ENCODE peak calls at places on chromosomes 16 and 17, in seven cellular contexts. E, L, M, W, Q, N and F are unnamed samples.
A peak's percentile ranks its signal among the peaks of the same experiment; 100 is the strongest.

GRCh38 chr17:21239680-21240374 is 13.4 kb downstream of the NATD1 start:
- DNase-seq in N (no peak), W (peak; percentile 16), L (no peak), Q (no peak), M (peak; percentile 43), E (no peak), F (no peak)

GRCh38 chr17:50672831-50673551 is 34.7 kb downstream of the ANKRD40 start:
- DNase-seq in L (peak; percentile 49), M (no peak), W (no peak), Q (no peak), N (peak; percentile 36), E (no peak), F (peak; percentile 90)

GRCh38 chr16:56603589-56603988 is 4.8 kb upstream of the MT2A start:
- DNase-seq in M (peak; percentile 67), W (no peak), L (peak; percentile 37), Q (no peak), N (peak; percentile 57), E (no peak), F (no peak)

GRCh38 chr17:66715745-66716156 is 119.2 kb upstream of the CACNG5 start:
- DNase-seq in L (no peak), E (no peak), N (no peak), M (peak; percentile 33), Q (peak; percentile 30), W (peak; percentile 43), F (no peak)

GRCh38 chr16:65306313-65306712 is 184.4 kb upstream of the CDH11 start:
- DNase-seq in Q (no peak), W (no peak), N (no peak), M (no peak), L (no peak), E (no peak), F (no peak)

GRCh38 chr17:70168979-70169706 is at the start of gene KCNJ2:
- DNase-seq in Q (no peak), M (peak; percentile 76), L (peak; percentile 91), E (no peak), N (peak; percentile 93), W (peak; percentile 62), F (peak; percentile 88)

GRCh38 chr17:75267403-75268232 is 3.4 kb downstream of the MIF4GD start:
- DNase-seq in W (no peak), M (peak; percentile 30), Q (no peak), N (no peak), E (no peak), L (no peak), F (no peak)

GRCh38 chr17:33506889-33507650 is 214.0 kb upstream of the ASIC2 start:
- DNase-seq in E (no peak), Q (no peak), M (no peak), N (no peak), W (no peak), L (no peak), F (no peak)

GRCh38 chr16:29815793-29816693 is at the start of gene PAGR1:
- DNase-seq in Q (peak; percentile 99), M (peak; percentile 98), N (peak; percentile 97), E (peak; percentile 98), W (peak; percentile 100), L (peak; percentile 98), F (peak; percentile 100)

GRCh38 chr16:29814592-29814991 is 1.4 kb upstream of the PAGR1 start:
- DNase-seq in W (no peak), E (no peak), L (no peak), Q (no peak), M (no peak), N (no peak), F (no peak)

GRCh38 chr16:29813644-29814562 is 1.9 kb downstream of the PRRT2 start:
- DNase-seq in Q (no peak), N (no peak), W (no peak), M (no peak), L (no peak), E (no peak), F (no peak)

GRCh38 chr16:29816694-29817441 is 916 bp downstream of the PAGR1 start:
- DNase-seq in L (peak; percentile 69), W (no peak), E (peak; percentile 32), Q (peak; percentile 38), N (peak; percentile 72), M (peak; percentile 78), F (no peak)

GRCh38 chr16:29815032-29815721 is 775 bp upstream of the PAGR1 start:
- DNase-seq in Q (no peak), N (peak; percentile 36), L (no peak), M (peak; percentile 69), W (no peak), E (no peak), F (peak; percentile 75)
- H3K4me3 ChIP-seq in Q (peak overlapping the region; percentile 95), N (peak overlapping the region; percentile 64), L (peak overlapping the region; percentile 75), M (peak overlapping the region; percentile 69), W (peak overlapping the region; percentile 79), E (peak overlapping the region; percentile 83), F (peak overlapping the region; percentile 62)

DNA sequence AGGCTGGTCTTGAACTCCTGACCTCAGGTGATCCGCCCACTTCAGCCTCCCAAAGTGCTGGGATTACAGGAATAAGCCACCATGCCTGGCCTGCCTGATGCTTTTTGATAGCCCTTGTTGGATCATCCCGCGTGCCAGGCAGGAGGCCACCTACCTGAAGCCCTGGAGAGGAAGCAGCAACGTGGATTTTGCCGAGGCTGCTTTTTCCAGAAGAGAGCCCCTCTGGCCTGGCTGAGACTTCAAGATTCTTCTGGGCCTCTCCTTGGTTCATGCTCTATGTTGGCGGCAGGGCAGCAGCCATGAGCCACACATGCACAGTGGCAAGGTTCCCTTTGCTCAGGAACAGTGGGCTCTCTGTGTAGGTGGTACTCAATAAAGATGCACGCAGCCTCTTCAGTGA is 11.5 kb downstream of the KATNB1 start:
- DNase-seq in M (no peak), L (no peak), E (no peak), W (no peak), Q (no peak), N (no peak), F (no peak)
- H3K36me3 ChIP-seq in M (no peaks in the 10 kb centered on the region), L (no peaks in the 10 kb centered on the region), E (peaks cover 19% of the 10 kb centered on the region), W (no peaks in the 10 kb centered on the region), Q (no peaks in the 10 kb centered on the region), N (peaks cover 19% of the 10 kb centered on the region), F (peaks cover 21% of the 10 kb centered on the region)

DNA sequence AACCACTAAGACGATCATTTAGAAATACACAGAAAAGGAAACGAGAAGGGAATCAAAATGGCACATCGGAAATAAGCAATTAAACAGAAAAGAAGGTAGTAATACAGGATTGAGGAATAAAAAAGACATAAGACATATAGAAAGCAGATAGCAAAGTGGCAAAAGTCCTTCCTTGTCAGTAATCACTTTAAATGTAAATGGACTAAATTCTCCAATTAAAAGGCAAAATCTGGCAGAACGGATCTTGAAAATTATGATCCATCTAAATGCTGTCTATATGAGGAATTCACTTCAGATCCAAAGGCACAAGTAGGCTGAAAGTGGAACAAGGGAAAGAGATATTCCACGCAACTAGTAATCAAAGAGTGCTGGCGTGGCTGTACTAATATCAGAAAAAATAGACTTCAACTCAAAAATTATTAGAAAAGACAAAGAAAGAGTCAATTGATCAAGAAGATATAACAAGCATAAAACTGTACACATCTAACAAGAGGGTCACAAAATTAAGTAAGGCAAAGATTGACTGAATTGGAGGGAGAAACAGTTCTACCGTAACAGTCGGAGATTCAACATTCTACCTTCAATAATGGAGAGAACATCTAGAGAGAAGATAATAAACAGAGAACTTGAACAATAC is 36.8 kb upstream of the METRNL start:
- DNase-seq in M (no peak), Q (no peak), W (no peak), N (no peak), L (no peak), E (no peak), F (no peak)
- H3K9me3 ChIP-seq in M (peaks cover 11% of the 10 kb centered on the region), Q (no peaks in the 10 kb centered on the region), W (peaks cover 14% of the 10 kb centered on the region), N (peaks cover 16% of the 10 kb centered on the region), L (peaks cover 30% of the 10 kb centered on the region), E (no peaks in the 10 kb centered on the region), F (peaks cover 22% of the 10 kb centered on the region)

GRCh38 chr17:48025904-48026502 is 11.6 kb downstream of the COPZ2 start:
- DNase-seq in E (no peak), W (no peak), M (peak; percentile 53), L (no peak), N (no peak), Q (no peak), F (peak; percentile 14)
- H3K4me3 ChIP-seq in E (no peak overlapping the region), W (peak overlapping the region; percentile 64), M (peak overlapping the region; percentile 26), L (peak overlapping the region; percentile 46), N (peak overlapping the region; percentile 54), Q (no peak overlapping the region), F (peak overlapping the region; percentile 61)

GRCh38 chr17:27625856-27626255 is 5.1 kb upstream of the LGALS9 start:
- DNase-seq in L (no peak), Q (no peak), N (no peak), W (no peak), M (no peak), E (no peak), F (no peak)

GRCh38 chr17:27622914-27623313 is 8.1 kb upstream of the LGALS9 start:
- DNase-seq in L (no peak), E (no peak), N (no peak), M (no peak), W (no peak), Q (no peak), F (no peak)

GRCh38 chr17:27623578-27623977 is 7.4 kb upstream of the LGALS9 start:
- DNase-seq in W (no peak), Q (no peak), M (no peak), N (peak; percentile 33), E (no peak), L (no peak), F (no peak)

GRCh38 chr17:27622160-27622559 is 8.8 kb upstream of the LGALS9 start:
- DNase-seq in Q (no peak), M (no peak), E (no peak), N (no peak), L (no peak), W (no peak), F (no peak)

GRCh38 chr17:27624555-27624954 is 6.4 kb upstream of the LGALS9 start:
- DNase-seq in L (no peak), E (no peak), M (no peak), Q (no peak), W (no peak), N (no peak), F (no peak)
- H3K36me3 ChIP-seq in L (no peaks in the 10 kb centered on the region), E (peaks cover 10% of the 10 kb centered on the region), M (no peaks in the 10 kb centered on the region), Q (peaks cover 12% of the 10 kb centered on the region), W (peaks cover 21% of the 10 kb centered on the region), N (peaks cover 37% of the 10 kb centered on the region), F (peaks cover 58% of the 10 kb centered on the region)